ENCODE peak calls at places on chromosomes 3 and 15, in six cellular contexts. One of them, this sample, is unnamed.

GRCh38 chr3:18717588-18717987 is 292.4 kb upstream of the SATB1 start:
- DNase-seq in AG04450: no peak
- DNase-seq in left lung: no peak
- DNase-seq in ovary: no peak
- DNase-seq in fibroblast of lung: no peak
- DNase-seq in left ventricle myocardium inferior: no peak
- DNase-seq in this sample: no peak

GRCh38 chr3:157107037-157107436 is 52.9 kb downstream of the CCNL1 start:
- DNase-seq in left ventricle myocardium inferior: no peak
- DNase-seq in AG04450: no peak
- DNase-seq in ovary: no peak
- DNase-seq in fibroblast of lung: no peak
- DNase-seq in left lung: no peak
- DNase-seq in this sample: no peak

GRCh38 chr15:36499751-36500389 is 79.6 kb upstream of the CDIN1 start:
- DNase-seq in left lung: no peak
- DNase-seq in AG04450: no peak
- DNase-seq in ovary: no peak
- DNase-seq in left ventricle myocardium inferior: no peak
- DNase-seq in fibroblast of lung: peak
- DNase-seq in this sample: no peak

GRCh38 chr3:177443469-177443868 is 246.2 kb upstream of the TBL1XR1 start:
- DNase-seq in left ventricle myocardium inferior: no peak
- DNase-seq in fibroblast of lung: peak
- DNase-seq in ovary: no peak
- DNase-seq in left lung: no peak
- DNase-seq in AG04450: no peak
- DNase-seq in this sample: peak

GRCh38 chr3:187913617-187914033 is 168.4 kb upstream of the BCL6 start:
- DNase-seq in ovary: no peak
- DNase-seq in left ventricle myocardium inferior: no peak
- DNase-seq in fibroblast of lung: peak
- DNase-seq in AG04450: peak
- DNase-seq in left lung: no peak
- DNase-seq in this sample: peak

GRCh38 chr3:11835028-11835639 is 11.6 kb downstream of the TAMM41 start:
- DNase-seq in fibroblast of lung: peak
- DNase-seq in ovary: no peak
- DNase-seq in AG04450: no peak
- DNase-seq in left ventricle myocardium inferior: no peak
- DNase-seq in left lung: no peak
- DNase-seq in this sample: peak

GRCh38 chr3:30810617-30811016 is 83.8 kb downstream of the GADL1 start:
- DNase-seq in fibroblast of lung: peak
- DNase-seq in left lung: no peak
- DNase-seq in ovary: no peak
- DNase-seq in left ventricle myocardium inferior: peak
- DNase-seq in AG04450: no peak
- DNase-seq in this sample: no peak

GRCh38 chr3:66722675-66723074 is 221.9 kb upstream of the LRIG1 start:
- DNase-seq in fibroblast of lung: peak
- DNase-seq in left lung: peak
- DNase-seq in AG04450: peak
- DNase-seq in ovary: peak
- DNase-seq in left ventricle myocardium inferior: peak
- DNase-seq in this sample: peak

GRCh38 chr3:30693470-30694120 is 87.2 kb downstream of the TGFBR2 start:
- DNase-seq in ovary: no peak
- DNase-seq in left ventricle myocardium inferior: no peak
- DNase-seq in left lung: no peak
- DNase-seq in AG04450: peak
- DNase-seq in fibroblast of lung: peak
- DNase-seq in this sample: peak

GRCh38 chr3:10471337-10471721 is 34.1 kb downstream of the ATP2B2 start:
- DNase-seq in ovary: no peak
- DNase-seq in AG04450: no peak
- DNase-seq in fibroblast of lung: peak
- DNase-seq in left ventricle myocardium inferior: no peak
- DNase-seq in left lung: no peak
- DNase-seq in this sample: no peak

GRCh38 chr3:190984502-190985244 is 122.2 kb upstream of the GMNC start:
- DNase-seq in AG04450: no peak
- DNase-seq in fibroblast of lung: no peak
- DNase-seq in ovary: no peak
- DNase-seq in left lung: no peak
- DNase-seq in left ventricle myocardium inferior: no peak
- DNase-seq in this sample: no peak

GRCh38 chr3:43152649-43153048 is 46.8 kb upstream of the POMGNT2 start:
- DNase-seq in AG04450: no peak
- DNase-seq in left lung: no peak
- DNase-seq in ovary: no peak
- DNase-seq in left ventricle myocardium inferior: no peak
- DNase-seq in fibroblast of lung: peak
- DNase-seq in this sample: no peak

GRCh38 chr3:114449271-114450007 is 155.6 kb downstream of the TIGIT start:
- DNase-seq in left ventricle myocardium inferior: no peak
- DNase-seq in ovary: no peak
- DNase-seq in fibroblast of lung: no peak
- DNase-seq in AG04450: no peak
- DNase-seq in left lung: no peak
- DNase-seq in this sample: peak

GRCh38 chr3:176075491-176075890 is 1121.8 kb downstream of the TBL1XR1 start:
- DNase-seq in left ventricle myocardium inferior: no peak
- DNase-seq in fibroblast of lung: no peak
- DNase-seq in ovary: no peak
- DNase-seq in left lung: no peak
- DNase-seq in AG04450: no peak
- DNase-seq in this sample: no peak

GRCh38 chr3:49260711-49261357 is 16.2 kb downstream of the C3orf62 start:
- DNase-seq in ovary: peak
- DNase-seq in left lung: no peak
- DNase-seq in fibroblast of lung: no peak
- DNase-seq in AG04450: no peak
- DNase-seq in left ventricle myocardium inferior: no peak
- DNase-seq in this sample: no peak

GRCh38 chr15:57100136-57100539 is 181.7 kb downstream of the TCF12 start:
- DNase-seq in AG04450: no peak
- DNase-seq in fibroblast of lung: no peak
- DNase-seq in left ventricle myocardium inferior: no peak
- DNase-seq in left lung: no peak
- DNase-seq in ovary: no peak
- DNase-seq in this sample: no peak

GRCh38 chr15:34644061-34644460 is 60.6 kb upstream of the GOLGA8B start:
- DNase-seq in left ventricle myocardium inferior: no peak
- DNase-seq in left lung: no peak
- DNase-seq in AG04450: peak
- DNase-seq in fibroblast of lung: peak
- DNase-seq in ovary: no peak
- DNase-seq in this sample: no peak

GRCh38 chr3:47794585-47794984 is 8.4 kb upstream of the DHX30 start:
- DNase-seq in left ventricle myocardium inferior: no peak
- DNase-seq in ovary: no peak
- DNase-seq in left lung: no peak
- DNase-seq in AG04450: no peak
- DNase-seq in fibroblast of lung: no peak
- DNase-seq in this sample: no peak

GRCh38 chr3:95434436-95434835 is 1371.6 kb downstream of the NSUN3 start:
- DNase-seq in AG04450: no peak
- DNase-seq in fibroblast of lung: peak
- DNase-seq in left ventricle myocardium inferior: no peak
- DNase-seq in left lung: no peak
- DNase-seq in ovary: no peak
- DNase-seq in this sample: no peak

GRCh38 chr3:71614426-71614825 is 30.9 kb upstream of the FOXP1 start:
- DNase-seq in left lung: no peak
- DNase-seq in left ventricle myocardium inferior: no peak
- DNase-seq in fibroblast of lung: no peak
- DNase-seq in ovary: no peak
- DNase-seq in AG04450: no peak
- DNase-seq in this sample: no peak

GRCh38 chr3:52456169-52456799 is 880 bp downstream of the NISCH start:
- DNase-seq in AG04450: no peak
- DNase-seq in left lung: no peak
- DNase-seq in ovary: no peak
- DNase-seq in fibroblast of lung: peak
- DNase-seq in left ventricle myocardium inferior: no peak
- DNase-seq in this sample: peak

GRCh38 chr15:59686389-59686788 is 2.7 kb downstream of the BNIP2 start:
- DNase-seq in left ventricle myocardium inferior: no peak
- DNase-seq in AG04450: no peak
- DNase-seq in fibroblast of lung: no peak
- DNase-seq in ovary: no peak
- DNase-seq in left lung: no peak
- DNase-seq in this sample: no peak

GRCh38 chr3:8442993-8443670 is 58.5 kb upstream of the LMCD1 start:
- DNase-seq in AG04450: no peak
- DNase-seq in ovary: no peak
- DNase-seq in left ventricle myocardium inferior: no peak
- DNase-seq in left lung: no peak
- DNase-seq in fibroblast of lung: no peak
- DNase-seq in this sample: no peak

GRCh38 chr3:156017636-156018035 is 102.7 kb upstream of the KCNAB1 start:
- DNase-seq in left lung: no peak
- DNase-seq in fibroblast of lung: no peak
- DNase-seq in AG04450: no peak
- DNase-seq in ovary: no peak
- DNase-seq in left ventricle myocardium inferior: no peak
- DNase-seq in this sample: no peak

GRCh38 chr3:167973046-167973445 is 122.7 kb downstream of the GOLIM4 start:
- DNase-seq in ovary: no peak
- DNase-seq in fibroblast of lung: no peak
- DNase-seq in left ventricle myocardium inferior: no peak
- DNase-seq in AG04450: no peak
- DNase-seq in left lung: no peak
- DNase-seq in this sample: no peak

GRCh38 chr3:86814918-86815655 is 175.9 kb downstream of the VGLL3 start:
- DNase-seq in AG04450: no peak
- DNase-seq in left ventricle myocardium inferior: no peak
- DNase-seq in ovary: no peak
- DNase-seq in fibroblast of lung: peak
- DNase-seq in left lung: no peak
- DNase-seq in this sample: no peak

GRCh38 chr15:48553559-48553958 is 92.0 kb downstream of the FBN1 start:
- DNase-seq in left lung: no peak
- DNase-seq in left ventricle myocardium inferior: no peak
- DNase-seq in fibroblast of lung: no peak
- DNase-seq in AG04450: no peak
- DNase-seq in ovary: no peak
- DNase-seq in this sample: no peak

GRCh38 chr3:188950832-188951489 is 220.8 kb upstream of the TPRG1 start:
- DNase-seq in AG04450: peak
- DNase-seq in left ventricle myocardium inferior: peak
- DNase-seq in fibroblast of lung: peak
- DNase-seq in left lung: peak
- DNase-seq in ovary: peak
- DNase-seq in this sample: peak
- H3K27ac ChIP-seq in AG04450: peak
- H3K27ac ChIP-seq in left ventricle myocardium inferior: peak
- H3K27ac ChIP-seq in fibroblast of lung: peak
- H3K27ac ChIP-seq in left lung: peak
- H3K27ac ChIP-seq in ovary: peak
- H3K27ac ChIP-seq in this sample: peak

DNA sequence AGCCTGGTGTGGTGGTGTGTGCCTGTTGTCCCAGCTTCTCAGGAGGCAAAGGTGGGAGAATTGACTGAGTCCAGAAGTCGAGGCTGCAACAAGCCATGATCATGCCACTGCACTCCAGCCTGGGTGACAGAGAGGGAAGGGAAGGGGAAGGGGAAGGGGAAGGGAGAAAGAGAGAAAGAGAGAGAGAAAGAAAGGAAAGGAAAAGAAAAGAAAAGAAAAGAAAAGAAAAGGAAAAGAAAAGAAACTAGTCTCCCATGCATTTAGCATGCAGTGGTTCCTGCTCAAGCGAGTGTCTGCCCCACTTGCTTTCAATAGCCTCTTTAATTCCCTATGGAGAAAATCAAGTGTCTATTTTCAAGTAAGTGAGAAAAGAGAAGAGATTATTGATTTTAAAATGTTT is 20.6 kb upstream of the CAPN7 start:
- DNase-seq in left lung: no peak
- DNase-seq in fibroblast of lung: no peak
- DNase-seq in left ventricle myocardium inferior: no peak
- DNase-seq in ovary: no peak
- DNase-seq in AG04450: no peak
- DNase-seq in this sample: no peak
- H3K27ac ChIP-seq in left lung: no peak
- H3K27ac ChIP-seq in fibroblast of lung: no peak
- H3K27ac ChIP-seq in left ventricle myocardium inferior: no peak
- H3K27ac ChIP-seq in ovary: no peak
- H3K27ac ChIP-seq in AG04450: no peak
- H3K27ac ChIP-seq in this sample: no peak

GRCh38 chr3:149003653-149004305 is 12.4 kb downstream of the GYG1 start:
- DNase-seq in left lung: no peak
- DNase-seq in AG04450: no peak
- DNase-seq in fibroblast of lung: no peak
- DNase-seq in ovary: no peak
- DNase-seq in left ventricle myocardium inferior: no peak
- DNase-seq in this sample: peak

GRCh38 chr3:149001727-149002126 is 10.4 kb downstream of the GYG1 start:
- DNase-seq in AG04450: no peak
- DNase-seq in left lung: no peak
- DNase-seq in left ventricle myocardium inferior: no peak
- DNase-seq in ovary: no peak
- DNase-seq in fibroblast of lung: no peak
- DNase-seq in this sample: no peak

GRCh38 chr3:149007567-149008257 is 16.4 kb downstream of the GYG1 start:
- DNase-seq in left ventricle myocardium inferior: no peak
- DNase-seq in fibroblast of lung: no peak
- DNase-seq in ovary: no peak
- DNase-seq in left lung: no peak
- DNase-seq in AG04450: no peak
- DNase-seq in this sample: no peak

GRCh38 chr3:149005424-149005823 is 14.1 kb downstream of the GYG1 start:
- DNase-seq in AG04450: no peak
- DNase-seq in left lung: no peak
- DNase-seq in fibroblast of lung: no peak
- DNase-seq in ovary: no peak
- DNase-seq in left ventricle myocardium inferior: no peak
- DNase-seq in this sample: no peak

GRCh38 chr3:149004622-149005021 is 13.3 kb downstream of the GYG1 start:
- DNase-seq in fibroblast of lung: peak
- DNase-seq in left ventricle myocardium inferior: no peak
- DNase-seq in left lung: no peak
- DNase-seq in AG04450: no peak
- DNase-seq in ovary: no peak
- DNase-seq in this sample: no peak
- H3K27ac ChIP-seq in fibroblast of lung: peak
- H3K27ac ChIP-seq in left ventricle myocardium inferior: peak
- H3K27ac ChIP-seq in left lung: no peak
- H3K27ac ChIP-seq in AG04450: peak
- H3K27ac ChIP-seq in ovary: no peak
- H3K27ac ChIP-seq in this sample: no peak

DNA sequence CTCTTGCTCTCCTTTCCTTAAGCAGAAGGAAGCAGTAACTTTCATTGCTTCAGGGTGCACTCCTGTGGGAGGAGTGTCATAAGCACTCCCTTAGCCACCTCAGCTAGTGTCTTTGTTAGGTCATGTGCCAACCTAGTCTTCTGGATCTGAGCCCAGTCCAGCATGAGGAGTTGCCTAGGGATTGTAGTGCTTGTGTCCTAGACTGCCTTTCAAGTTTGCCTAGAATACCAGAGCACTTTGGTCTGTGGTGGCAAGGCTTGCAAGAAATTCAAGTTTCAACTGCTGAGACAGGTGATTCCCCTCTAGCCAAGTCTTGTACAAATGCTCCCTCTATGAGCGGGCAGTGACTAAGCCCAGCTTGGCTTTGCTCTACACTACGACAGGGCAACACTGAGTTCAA is 633.6 kb downstream of the ZNF385D start:
- DNase-seq in AG04450: no peak
- DNase-seq in fibroblast of lung: no peak
- DNase-seq in left ventricle myocardium inferior: no peak
- DNase-seq in left lung: no peak
- DNase-seq in ovary: no peak
- DNase-seq in this sample: no peak
- H3K27ac ChIP-seq in AG04450: no peak
- H3K27ac ChIP-seq in fibroblast of lung: no peak
- H3K27ac ChIP-seq in left ventricle myocardium inferior: no peak
- H3K27ac ChIP-seq in left lung: no peak
- H3K27ac ChIP-seq in ovary: no peak
- H3K27ac ChIP-seq in this sample: no peak